ENCODE peak calls at places on chromosome 3, in four cellular contexts. One of them, this sample, is unnamed.

GRCh38 chr3:191260431-191261303 is 61.6 kb downstream of the OSTN start:
- DNase-seq in uterus: no peak
- DNase-seq in HL-60: no peak
- DNase-seq in GM13976: no peak
- DNase-seq in this sample: no peak

GRCh38 chr3:42655331-42655888 is 1.9 kb downstream of the ZBTB47 start:
- DNase-seq in uterus: no peak
- DNase-seq in HL-60: no peak
- DNase-seq in GM13976: peak
- DNase-seq in this sample: no peak

GRCh38 chr3:171614318-171614967 is 154.2 kb upstream of the TNIK start:
- DNase-seq in uterus: peak
- DNase-seq in HL-60: no peak
- DNase-seq in GM13976: peak
- DNase-seq in this sample: peak

GRCh38 chr3:128879991-128880390 is 571 bp downstream of the ACAD9 start:
- DNase-seq in uterus: no peak
- DNase-seq in HL-60: no peak
- DNase-seq in GM13976: no peak
- DNase-seq in this sample: no peak

GRCh38 chr3:99683876-99684275 is 45.5 kb downstream of the COL8A1 start:
- DNase-seq in uterus: no peak
- DNase-seq in HL-60: no peak
- DNase-seq in GM13976: no peak
- DNase-seq in this sample: no peak

GRCh38 chr3:72745146-72745976 is 102.9 kb downstream of the SHQ1 start:
- DNase-seq in uterus: no peak
- DNase-seq in HL-60: no peak
- DNase-seq in GM13976: no peak
- DNase-seq in this sample: peak

GRCh38 chr3:4981160-4981687 is 2.0 kb downstream of the BHLHE40 start:
- DNase-seq in uterus: no peak
- DNase-seq in HL-60: peak
- DNase-seq in GM13976: no peak
- DNase-seq in this sample: no peak

GRCh38 chr3:10774129-10774670 is 41.8 kb upstream of the SLC6A11 start:
- DNase-seq in uterus: no peak
- DNase-seq in HL-60: no peak
- DNase-seq in GM13976: no peak
- DNase-seq in this sample: no peak

GRCh38 chr3:71057526-71057894 is 526.0 kb downstream of the FOXP1 start:
- DNase-seq in uterus: no peak
- DNase-seq in HL-60: no peak
- DNase-seq in GM13976: no peak
- DNase-seq in this sample: no peak

GRCh38 chr3:36166477-36166876 is 213.8 kb upstream of the STAC start:
- DNase-seq in uterus: no peak
- DNase-seq in HL-60: no peak
- DNase-seq in GM13976: no peak
- DNase-seq in this sample: peak

GRCh38 chr3:197522881-197523342 is 32.9 kb downstream of the BDH1 start:
- DNase-seq in uterus: no peak
- DNase-seq in HL-60: no peak
- DNase-seq in GM13976: no peak
- DNase-seq in this sample: no peak

GRCh38 chr3:60226907-60227306 is 1024.3 kb downstream of the FHIT start:
- DNase-seq in uterus: no peak
- DNase-seq in HL-60: no peak
- DNase-seq in GM13976: no peak
- DNase-seq in this sample: no peak

GRCh38 chr3:131421957-131422498 is 40.5 kb downstream of the NUDT16 start:
- DNase-seq in uterus: no peak
- DNase-seq in HL-60: no peak
- DNase-seq in GM13976: no peak
- DNase-seq in this sample: no peak

GRCh38 chr3:12875857-12876451 is 34.6 kb upstream of the RPL32 start:
- DNase-seq in uterus: no peak
- DNase-seq in HL-60: no peak
- DNase-seq in GM13976: peak
- DNase-seq in this sample: no peak

GRCh38 chr3:13124631-13125030 is 51.4 kb upstream of the IQSEC1 start:
- DNase-seq in uterus: no peak
- DNase-seq in HL-60: no peak
- DNase-seq in GM13976: no peak
- DNase-seq in this sample: no peak

GRCh38 chr3:5226783-5227182 is 39.3 kb downstream of the EDEM1 start:
- DNase-seq in uterus: no peak
- DNase-seq in HL-60: no peak
- DNase-seq in GM13976: peak
- DNase-seq in this sample: no peak

GRCh38 chr3:15708882-15709677 is 88.7 kb downstream of the ANKRD28 start:
- DNase-seq in uterus: no peak
- DNase-seq in HL-60: peak
- DNase-seq in GM13976: no peak
- DNase-seq in this sample: no peak

GRCh38 chr3:32877598-32877997 is 59.8 kb downstream of the TRIM71 start:
- DNase-seq in uterus: no peak
- DNase-seq in HL-60: no peak
- DNase-seq in GM13976: no peak
- DNase-seq in this sample: no peak

GRCh38 chr3:59313365-59313764 is 263.5 kb upstream of the CFAP20DC start:
- DNase-seq in uterus: no peak
- DNase-seq in HL-60: peak
- DNase-seq in GM13976: peak
- DNase-seq in this sample: no peak

GRCh38 chr3:177905895-177906511 is 630.2 kb upstream of the KCNMB2 start:
- DNase-seq in uterus: no peak
- DNase-seq in HL-60: no peak
- DNase-seq in GM13976: no peak
- DNase-seq in this sample: peak

GRCh38 chr3:123287962-123288302 is 86.2 kb downstream of the SEC22A start:
- DNase-seq in uterus: no peak
- DNase-seq in HL-60: no peak
- DNase-seq in GM13976: no peak
- DNase-seq in this sample: no peak

GRCh38 chr3:9352917-9353823 is 9.7 kb upstream of the THUMPD3 start:
- DNase-seq in uterus: peak
- DNase-seq in HL-60: peak
- DNase-seq in GM13976: peak
- DNase-seq in this sample: no peak

GRCh38 chr3:41318520-41318919 is 119.2 kb downstream of the CTNNB1 start:
- DNase-seq in uterus: no peak
- DNase-seq in HL-60: no peak
- DNase-seq in GM13976: no peak
- DNase-seq in this sample: no peak

GRCh38 chr3:58487140-58487886 is 4.6 kb upstream of the KCTD6 start:
- DNase-seq in uterus: peak
- DNase-seq in HL-60: no peak
- DNase-seq in GM13976: no peak
- DNase-seq in this sample: no peak

GRCh38 chr3:5022966-5023776 is 43.9 kb downstream of the BHLHE40 start:
- DNase-seq in uterus: peak
- DNase-seq in HL-60: no peak
- DNase-seq in GM13976: no peak
- DNase-seq in this sample: peak

GRCh38 chr3:4841225-4841624 is 138.0 kb upstream of the BHLHE40 start:
- DNase-seq in uterus: no peak
- DNase-seq in HL-60: no peak
- DNase-seq in GM13976: no peak
- DNase-seq in this sample: peak

GRCh38 chr3:124839896-124840295 is 47.3 kb downstream of the ITGB5 start:
- DNase-seq in uterus: no peak
- DNase-seq in HL-60: no peak
- DNase-seq in GM13976: no peak
- DNase-seq in this sample: no peak

GRCh38 chr3:33187368-33187634 is 31.3 kb downstream of the SUSD5 start:
- DNase-seq in uterus: no peak
- DNase-seq in HL-60: no peak
- DNase-seq in GM13976: no peak
- DNase-seq in this sample: no peak

GRCh38 chr3:99242271-99242670 is 340.8 kb upstream of the DCBLD2 start:
- DNase-seq in uterus: no peak
- DNase-seq in HL-60: no peak
- DNase-seq in GM13976: no peak
- DNase-seq in this sample: no peak

GRCh38 chr3:55571913-55572312 is 84.8 kb upstream of the WNT5A start:
- DNase-seq in uterus: no peak
- DNase-seq in HL-60: no peak
- DNase-seq in GM13976: no peak
- DNase-seq in this sample: no peak

GRCh38 chr3:107629556-107629955 is 106.8 kb downstream of the BBX start:
- DNase-seq in uterus: no peak
- DNase-seq in HL-60: peak
- DNase-seq in GM13976: no peak
- DNase-seq in this sample: no peak

GRCh38 chr3:65713016-65713415 is 325.7 kb downstream of the MAGI1 start:
- DNase-seq in uterus: no peak
- DNase-seq in HL-60: peak
- DNase-seq in GM13976: no peak
- DNase-seq in this sample: peak

GRCh38 chr3:102106421-102107097 is 257.2 kb downstream of the NFKBIZ start:
- DNase-seq in uterus: no peak
- DNase-seq in HL-60: no peak
- DNase-seq in GM13976: no peak
- DNase-seq in this sample: no peak

GRCh38 chr3:119294402-119294888 is 262 bp downstream of the ARHGAP31 start:
- DNase-seq in uterus: peak
- DNase-seq in HL-60: peak
- DNase-seq in GM13976: peak
- DNase-seq in this sample: no peak

GRCh38 chr3:59809016-59809415 is 759.2 kb upstream of the CFAP20DC start:
- DNase-seq in uterus: no peak
- DNase-seq in HL-60: no peak
- DNase-seq in GM13976: no peak
- DNase-seq in this sample: no peak

GRCh38 chr3:188974856-188975611 is 196.7 kb upstream of the TPRG1 start:
- DNase-seq in uterus: peak
- DNase-seq in HL-60: peak
- DNase-seq in GM13976: no peak
- DNase-seq in this sample: no peak

GRCh38 chr3:14461748-14462324 is 59.4 kb downstream of the SLC6A6 start:
- DNase-seq in uterus: no peak
- DNase-seq in HL-60: peak
- DNase-seq in GM13976: peak
- DNase-seq in this sample: no peak

GRCh38 chr3:109803274-109803673 is 465.9 kb upstream of the DPPA4 start:
- DNase-seq in uterus: no peak
- DNase-seq in HL-60: no peak
- DNase-seq in GM13976: no peak
- DNase-seq in this sample: no peak
- TF ChIP-seq CTCF in uterus: no peak
- TF ChIP-seq CTCF in HL-60: peak
- TF ChIP-seq CTCF in GM13976: no peak
- TF ChIP-seq CTCF in this sample: peak

GRCh38 chr3:52232279-52233107 is 6.5 kb downstream of the TWF2 start:
- DNase-seq in uterus: no peak
- DNase-seq in HL-60: no peak
- DNase-seq in GM13976: no peak
- DNase-seq in this sample: no peak
- TF ChIP-seq CTCF in uterus: no peak
- TF ChIP-seq CTCF in HL-60: no peak
- TF ChIP-seq CTCF in GM13976: no peak
- TF ChIP-seq CTCF in this sample: no peak

DNA sequence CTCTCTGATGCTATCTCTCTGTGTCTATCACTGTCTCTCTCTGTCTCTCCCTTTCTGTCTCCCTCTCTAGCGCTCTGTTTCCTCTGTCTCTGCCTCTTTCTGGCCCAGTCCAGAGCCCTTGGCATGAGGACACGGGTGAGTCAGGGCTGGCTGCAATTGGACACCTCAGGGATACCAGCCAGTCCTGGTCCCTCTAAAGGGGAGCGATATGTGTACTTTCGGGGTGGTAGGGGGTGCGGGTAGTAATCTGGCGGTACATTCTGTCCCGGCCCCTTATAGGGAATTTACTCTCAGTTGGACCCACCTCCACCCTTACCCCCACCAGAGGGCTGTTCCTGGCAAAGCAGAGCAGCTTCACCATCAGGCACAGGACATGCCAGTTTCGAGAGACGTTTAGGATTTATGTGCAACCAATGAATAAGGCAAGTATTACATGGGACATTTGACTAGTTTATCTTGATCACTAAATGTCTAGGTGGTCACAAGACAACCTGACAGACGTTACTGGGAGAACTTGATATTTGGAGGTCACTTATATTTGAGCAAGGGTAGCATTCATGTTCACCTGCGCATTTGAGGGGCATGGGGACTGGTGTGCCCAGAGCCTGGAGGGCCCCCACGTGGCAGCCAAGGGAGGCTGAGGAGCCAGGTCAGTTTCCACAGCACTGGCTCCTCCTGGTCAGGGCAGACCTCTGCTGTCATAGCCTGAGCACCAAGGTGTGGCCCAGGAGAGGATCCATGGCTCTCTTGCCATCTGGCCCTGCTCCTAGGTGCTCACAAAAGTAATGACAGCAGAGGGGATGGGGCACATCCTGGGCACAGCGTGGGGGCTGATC is 256.1 kb downstream of the PLCL2 start:
- DNase-seq in uterus: no peak
- DNase-seq in HL-60: no peak
- DNase-seq in GM13976: no peak
- DNase-seq in this sample: no peak
- TF ChIP-seq CTCF in uterus: no peak
- TF ChIP-seq CTCF in HL-60: no peak
- TF ChIP-seq CTCF in GM13976: peak
- TF ChIP-seq CTCF in this sample: no peak

GRCh38 chr3:156576887-156577427 is 22.0 kb upstream of the SSR3 start:
- DNase-seq in uterus: no peak
- DNase-seq in HL-60: peak
- DNase-seq in GM13976: no peak
- DNase-seq in this sample: no peak
- TF ChIP-seq CTCF in uterus: no peak
- TF ChIP-seq CTCF in HL-60: no peak
- TF ChIP-seq CTCF in GM13976: no peak
- TF ChIP-seq CTCF in this sample: no peak

DNA sequence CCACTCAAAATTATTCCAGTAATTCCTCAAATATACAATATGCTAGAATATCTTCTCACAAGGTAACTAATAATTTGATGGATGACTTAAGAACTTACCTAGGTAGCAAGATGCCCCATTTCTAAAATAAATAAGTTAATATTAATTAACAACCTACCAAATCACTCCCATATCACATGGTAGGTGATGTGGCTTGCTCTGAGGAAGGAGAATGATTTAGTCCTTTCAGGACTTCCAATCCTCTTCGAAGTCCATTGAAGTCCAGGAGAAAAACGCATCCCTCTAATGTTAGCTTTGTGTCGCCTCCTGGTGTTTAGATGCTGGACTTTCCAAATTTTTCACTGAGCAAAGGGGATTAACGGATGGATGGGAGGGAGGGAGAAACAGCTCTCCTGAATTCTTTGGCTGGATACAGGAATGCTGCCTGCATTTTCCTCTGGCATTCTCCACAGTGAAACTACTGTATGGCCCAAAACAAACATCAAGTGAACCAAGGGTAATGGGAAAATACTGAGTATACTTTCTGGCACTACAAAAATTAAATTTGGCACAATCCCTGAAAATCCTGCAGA is 58.6 kb downstream of the PRICKLE2 start:
- DNase-seq in uterus: no peak
- DNase-seq in HL-60: no peak
- DNase-seq in GM13976: no peak
- DNase-seq in this sample: no peak
- TF ChIP-seq CTCF in uterus: no peak
- TF ChIP-seq CTCF in HL-60: no peak
- TF ChIP-seq CTCF in GM13976: no peak
- TF ChIP-seq CTCF in this sample: peak

GRCh38 chr3:38580450-38581382 is 68.8 kb downstream of the SCN5A start:
- DNase-seq in uterus: no peak
- DNase-seq in HL-60: no peak
- DNase-seq in GM13976: no peak
- DNase-seq in this sample: no peak
- TF ChIP-seq CTCF in uterus: no peak
- TF ChIP-seq CTCF in HL-60: no peak
- TF ChIP-seq CTCF in GM13976: no peak
- TF ChIP-seq CTCF in this sample: no peak

This sample was measured in retinal pigment epithelial cell.